ENCODE peak calls at places on chromosome 19, in six cellular contexts. Q is GM12892; J is substantia nigra; K is stimulated activated CD4-positive, alpha-beta T cell treated with anti-CD3 and anti-CD28 coated beads, Interleukin-1b, Interleukin-23, amount 100 ng/mL, for 48 hours; M is A172; G is nucleus accumbens. I is an unnamed sample.

GRCh38 chr19:16316506-16316882 is 8.1 kb upstream of the KLF2 start:
- DNase-seq in G (no peak), K (no peak), Q (no peak), J (no peak), M (no peak), I (no peak)

GRCh38 chr19:13554506-13555235 is 48.4 kb upstream of the CACNA1A start:
- DNase-seq in J (no peak), G (no peak), Q (no peak), M (no peak), K (no peak), I (peak; percentile 30)

GRCh38 chr19:1279782-1280341 is 4.5 kb downstream of the FAM174C start:
- DNase-seq in Q (peak; percentile 89), J (peak; percentile 60), K (peak; percentile 77), G (peak; percentile 34), M (peak; percentile 85), I (peak; percentile 87)

GRCh38 chr19:29526730-29527499 is 1.1 kb downstream of the VSTM2B start:
- DNase-seq in J (no peak), Q (no peak), G (no peak), K (peak; percentile 30), M (no peak), I (peak; percentile 68)

GRCh38 chr19:36797786-36798108 is 25.1 kb upstream of the ZNF850 start:
- DNase-seq in M (no peak), J (no peak), K (no peak), G (no peak), Q (no peak), I (no peak)

GRCh38 chr19:53642381-53643099 is 10.7 kb downstream of the DPRX start:
- DNase-seq in Q (no peak), J (no peak), K (no peak), G (no peak), M (peak; percentile 13), I (no peak)

GRCh38 chr19:1264801-1265610 is 4.1 kb upstream of the CIRBP start:
- DNase-seq in Q (no peak), J (no peak), M (peak; percentile 96), G (no peak), K (no peak), I (peak; percentile 96)

GRCh38 chr19:49335784-49336481 is 727 bp downstream of the CD37 start:
- DNase-seq in Q (no peak), G (no peak), J (no peak), K (no peak), M (no peak), I (no peak)

GRCh38 chr19:7904074-7905020 is 670 bp downstream of the MAP2K7 start:
- DNase-seq in G (no peak), M (no peak), J (no peak), K (peak; percentile 45), Q (peak; percentile 75), I (peak; percentile 38)

GRCh38 chr19:8515317-8515716 is 1.4 kb upstream of the ZNF414 start:
- DNase-seq in G (no peak), J (no peak), Q (no peak), K (peak; percentile 71), M (no peak), I (no peak)

GRCh38 chr19:5988520-5989387 is 10.8 kb upstream of the RANBP3 start:
- DNase-seq in G (no peak), K (no peak), M (no peak), J (no peak), Q (no peak), I (no peak)

GRCh38 chr19:6452223-6452614 is 7.4 kb downstream of the SLC25A23 start:
- DNase-seq in G (no peak), Q (no peak), J (no peak), M (no peak), K (no peak), I (no peak)

GRCh38 chr19:13150919-13151604 is 851 bp downstream of the IER2 start:
- DNase-seq in J (no peak), Q (no peak), K (peak; percentile 16), G (no peak), M (no peak), I (no peak)

GRCh38 chr19:40523322-40524047 is 53.2 kb upstream of the SHKBP1 start:
- DNase-seq in J (no peak), M (peak; percentile 77), K (peak; percentile 67), G (no peak), Q (peak; percentile 48), I (peak; percentile 82)

GRCh38 chr19:29519931-29520330 is 5.9 kb upstream of the VSTM2B start:
- DNase-seq in J (no peak), M (no peak), K (no peak), G (no peak), Q (no peak), I (no peak)

GRCh38 chr19:2064788-2065524 is 13.9 kb upstream of the MKNK2 start:
- DNase-seq in J (no peak), M (no peak), Q (no peak), K (no peak), G (no peak), I (no peak)

GRCh38 chr19:14941189-14941588 is at the start of gene OR7C2:
- DNase-seq in G (no peak), J (no peak), M (no peak), K (no peak), Q (no peak), I (no peak)

GRCh38 chr19:42327381-42327780 is 1.9 kb downstream of the MEGF8 start:
- DNase-seq in K (no peak), G (no peak), M (no peak), Q (no peak), J (no peak), I (no peak)

I was measured in Daoy.